ENCODE peak calls at places on chromosomes 16 and 17, in four cellular contexts. B is WTC11, I is SK-N-SH, E is K562. W is an unnamed sample.

GRCh38 chr16:27748868-27749546 is 199.1 kb downstream of the KATNIP start:
- DNase-seq in B (peak; percentile 44), I (no peak), E (peak; percentile 89), W (peak; percentile 1)

GRCh38 chr16:3013491-3013951 is 798 bp downstream of the CLDN9 start:
- DNase-seq in B (no peak), I (no peak), E (no peak), W (no peak)

GRCh38 chr16:28977703-28978641 is 3.4 kb downstream of the SPNS1 start:
- DNase-seq in B (peak; percentile 55), I (no peak), E (peak; percentile 41), W (no peak)

GRCh38 chr16:29809850-29810698 is 1.9 kb upstream of the PRRT2 start:
- DNase-seq in B (no peak), I (no peak), E (peak; percentile 53), W (no peak)

GRCh38 chr16:79444522-79445040 is 156.0 kb downstream of the MAF start:
- DNase-seq in B (no peak), I (no peak), E (no peak), W (no peak)

GRCh38 chr17:16971458-16972338 is at the start of gene TNFRSF13B:
- DNase-seq in B (no peak), I (no peak), E (no peak), W (no peak)

GRCh38 chr16:11379420-11379819 is 34.2 kb downstream of the RMI2 start:
- DNase-seq in B (no peak), I (no peak), E (no peak), W (peak; percentile 71)

GRCh38 chr16:3157229-3158013 is 22.6 kb downstream of the ZNF213 start:
- DNase-seq in B (peak; percentile 90), I (peak; percentile 76), E (peak; percentile 71), W (no peak)

GRCh38 chr17:77460514-77461046 is 319.8 kb downstream of the SEC14L1 start:
- DNase-seq in B (no peak), I (no peak), E (no peak), W (no peak)

GRCh38 chr17:48593126-48593829 is at the start of gene HOXB5:
- DNase-seq in B (no peak), I (no peak), E (no peak), W (no peak)

GRCh38 chr17:82786427-82786826 is 34.6 kb downstream of the TBCD start:
- DNase-seq in B (no peak), I (no peak), E (no peak), W (no peak)

GRCh38 chr16:62014534-62014933 is 21.7 kb downstream of the CDH8 start:
- DNase-seq in B (no peak), I (no peak), E (no peak), W (no peak)

GRCh38 chr16:87461466-87461975 is 31.3 kb downstream of the ZCCHC14 start:
- DNase-seq in B (peak; percentile 94), I (no peak), E (peak; percentile 90), W (no peak)

GRCh38 chr17:32593003-32593402 is 106.2 kb downstream of the CDK5R1 start:
- DNase-seq in B (no peak), I (no peak), E (no peak), W (no peak)
- TF ChIP-seq USF1 in B (no peak), I (no peak), E (no peak), W (no peak)

GRCh38 chr17:67431210-67432015 is 54.3 kb downstream of the PITPNC1 start:
- DNase-seq in B (no peak), I (no peak), E (peak; percentile 27), W (no peak)
- TF ChIP-seq USF1 in B (no peak), I (no peak), E (no peak), W (no peak)

DNA sequence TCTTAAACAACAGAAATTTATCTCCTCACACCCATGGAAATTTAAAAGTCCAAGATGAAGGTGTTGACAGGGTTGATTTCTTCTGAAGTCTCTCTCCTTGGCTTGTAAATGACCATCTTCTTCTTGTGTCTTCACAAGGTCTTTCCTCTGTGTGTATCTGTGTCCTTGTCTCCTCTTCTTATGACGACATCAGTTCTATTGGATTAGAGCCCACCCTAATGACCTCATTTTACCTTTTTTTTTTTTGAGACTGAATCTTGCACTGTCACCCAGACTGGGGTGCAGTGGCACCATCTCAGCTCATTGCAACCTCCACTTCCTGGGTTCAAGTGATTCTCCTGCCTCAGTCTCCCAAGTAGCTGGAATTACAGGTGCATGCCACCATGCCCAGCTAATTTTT is 429.0 kb upstream of the CDH5 start:
- DNase-seq in B (no peak), I (no peak), E (no peak), W (no peak)
- TF ChIP-seq USF1 in B (no peak), I (no peak), E (no peak), W (no peak)

GRCh38 chr17:18074566-18075272 is 13.0 kb upstream of the DRG2 start:
- DNase-seq in B (no peak), I (peak; percentile 61), E (peak; percentile 53), W (no peak)

GRCh38 chr17:18076941-18077340 is 10.8 kb upstream of the DRG2 start:
- DNase-seq in B (no peak), I (no peak), E (no peak), W (no peak)

GRCh38 chr17:18084256-18084655 is 3.5 kb upstream of the DRG2 start:
- DNase-seq in B (no peak), I (no peak), E (no peak), W (no peak)

DNA sequence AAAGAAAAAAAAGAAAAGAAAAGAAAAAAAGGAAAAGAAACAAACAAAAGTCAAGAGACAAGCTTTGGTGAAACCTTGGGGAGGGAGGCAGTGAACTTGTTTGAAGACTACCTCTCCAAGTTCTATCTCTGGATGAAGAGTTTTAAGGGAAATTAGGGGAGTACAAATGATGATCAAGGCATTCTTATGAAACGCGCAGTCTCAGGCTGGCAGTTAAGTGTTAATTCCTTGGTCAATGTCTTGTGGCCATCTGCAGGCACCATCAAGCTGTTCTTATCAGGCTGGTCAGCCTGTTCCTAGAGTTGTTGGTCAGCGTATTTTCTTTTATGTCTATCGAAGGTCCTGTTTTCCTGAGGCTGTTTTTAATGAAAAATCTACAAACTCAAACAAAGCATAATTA is 8.2 kb upstream of the DRG2 start:
- DNase-seq in B (no peak), I (no peak), E (no peak), W (no peak)
- TF ChIP-seq USF1 in B (no peak), I (no peak), E (no peak), W (no peak)

DNA sequence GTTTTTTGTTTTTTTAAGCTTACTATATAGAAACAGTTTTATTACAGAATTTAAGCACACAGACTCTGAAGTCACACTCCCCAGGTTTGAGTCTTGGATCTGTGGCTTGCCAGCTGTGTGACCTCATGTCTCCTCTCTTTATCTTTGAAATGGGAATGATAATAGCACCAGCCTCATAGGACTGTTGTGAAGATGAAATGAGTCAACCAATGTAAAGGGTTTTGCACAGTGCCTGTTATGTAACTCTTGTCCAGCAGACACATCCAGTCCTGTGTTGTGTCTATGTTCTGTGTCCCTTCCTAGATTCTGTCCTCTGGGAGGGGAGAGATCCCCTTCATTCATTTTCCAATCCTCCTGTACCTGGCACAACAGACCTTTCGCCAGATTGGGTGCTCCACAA is 3.1 kb upstream of the CPD start:
- DNase-seq in B (no peak), I (no peak), E (peak; percentile 12), W (no peak)
- TF ChIP-seq USF1 in B (no peak), I (no peak), E (no peak), W (no peak)

W was measured in GM12878.